ENCODE peak calls at places on chromosomes 4 and X, in nine cellular contexts. V is iPS-NIHi11, Q is type B pancreatic cell, N is HT1080, G is tibial artery, D is AG08396, E is HEK293T, T is cardiac fibroblast, S is H7. P is an unnamed sample.

GRCh38 chrX:12955882-12956703 is 18.8 kb upstream of the TMSB4X start:
- DNase-seq in E (no peak), S (no peak), Q (no peak), D (peak), T (peak), V (no peak), G (peak), N (peak), P (peak)

GRCh38 chrX:13219990-13220764 is 99.7 kb downstream of the ATXN3L start:
- DNase-seq in D (no peak), S (no peak), E (no peak), Q (no peak), N (no peak), V (no peak), G (no peak), T (no peak), P (peak)

GRCh38 chrX:106707771-106708454 is 18.6 kb upstream of the RNF128 start:
- DNase-seq in S (no peak), V (no peak), E (no peak), Q (no peak), G (no peak), N (peak), T (peak), D (peak), P (peak)

GRCh38 chr4:156113138-156113537 is 159.5 kb upstream of the CTSO start:
- DNase-seq in D (no peak), Q (no peak), V (no peak), N (no peak), S (no peak), T (no peak), E (no peak), G (no peak), P (peak)

GRCh38 chrX:6812087-6812486 is 277.2 kb upstream of the VCX3A start:
- DNase-seq in T (no peak), Q (no peak), S (no peak), G (no peak), E (no peak), D (no peak), V (no peak), N (no peak), P (no peak)

GRCh38 chrX:55489315-55490009 is at the start of gene USP51:
- DNase-seq in S (peak), D (peak), E (peak), N (no peak), G (peak), T (peak), V (peak), Q (no peak), P (peak)

GRCh38 chrX:136525738-136526606 is 6.0 kb upstream of the VGLL1 start:
- DNase-seq in N (peak), D (peak), E (no peak), V (no peak), S (no peak), T (peak), G (peak), Q (no peak), P (peak)

GRCh38 chr4:20520901-20521300 is 179.4 kb upstream of the PACRGL start:
- DNase-seq in N (peak), E (no peak), V (peak), T (peak), Q (no peak), D (peak), S (no peak), G (no peak), P (peak)

GRCh38 chrX:110244951-110245480 is 72.9 kb downstream of the AMMECR1 start:
- DNase-seq in Q (no peak), S (peak), E (no peak), T (no peak), D (no peak), N (no peak), G (no peak), V (peak), P (peak)

GRCh38 chr4:5101571-5101970 is 50.3 kb downstream of the STK32B start:
- DNase-seq in S (no peak), N (no peak), D (no peak), V (no peak), G (no peak), Q (no peak), E (no peak), T (no peak), P (no peak)

GRCh38 chr4:150421612-150422011 is 160.3 kb upstream of the MAB21L2 start:
- DNase-seq in T (no peak), V (no peak), G (no peak), S (no peak), N (no peak), Q (no peak), E (no peak), D (no peak), P (no peak)

GRCh38 chrX:9738146-9738545 is 27.5 kb downstream of the GPR143 start:
- DNase-seq in S (no peak), V (no peak), N (no peak), Q (no peak), T (no peak), D (no peak), G (no peak), E (no peak), P (no peak)

GRCh38 chr4:53914313-53915016 is 149.9 kb downstream of the CHIC2 start:
- DNase-seq in T (peak), N (peak), G (peak), E (no peak), D (peak), S (no peak), V (no peak), Q (no peak), P (peak)

GRCh38 chr4:6509587-6509986 is 37.2 kb upstream of the PPP2R2C start:
- DNase-seq in E (no peak), S (no peak), T (no peak), G (no peak), N (peak), Q (peak), D (peak), V (no peak), P (no peak)

GRCh38 chr4:105709081-105709450 is 482 bp downstream of the GSTCD start:
- DNase-seq in V (no peak), N (no peak), E (peak), Q (no peak), T (peak), S (no peak), G (no peak), D (no peak), P (peak)

GRCh38 chrX:2397648-2398340 is 103.0 kb downstream of the DHRSX start:
- DNase-seq in T (peak), D (peak), Q (no peak), E (no peak), S (no peak), N (peak), G (no peak), V (no peak), P (peak)

GRCh38 chrX:16839852-16840460 is 30.2 kb downstream of the RBBP7 start:
- DNase-seq in Q (no peak), E (no peak), D (peak), V (no peak), N (peak), G (no peak), T (peak), S (peak), P (peak)

GRCh38 chr4:25377572-25377882 is 464 bp downstream of the ANAPC4 start:
- DNase-seq in S (peak), N (no peak), Q (no peak), G (no peak), D (no peak), E (no peak), T (no peak), V (no peak), P (no peak)